ENCODE peak calls at places on chromosomes 3 and 15, in four cellular contexts. H is testis, V is aorta, K is stomach. L is an unnamed sample. For H3K4me1 and H3K9me3, the result is how much of the 10 kb centered on the place peaks cover.

GRCh38 chr15:58203537-58203936 is 65.4 kb downstream of the AQP9 start:
- DNase-seq in H (no peak), V (no peak), K (no peak), L (no peak)

GRCh38 chr3:151086484-151087456 is 1.3 kb downstream of the MED12L start:
- DNase-seq in H (peak), V (peak), K (peak), L (peak)

GRCh38 chr3:52128118-52128683 is 26.0 kb downstream of the POC1A start:
- DNase-seq in H (no peak), V (no peak), K (peak), L (no peak)

GRCh38 chr3:120163816-120164215 is 69.6 kb upstream of the GSK3B start:
- DNase-seq in H (no peak), V (no peak), K (no peak), L (no peak)

GRCh38 chr3:140292684-140293083 is 357.7 kb downstream of the CLSTN2 start:
- DNase-seq in H (peak), V (no peak), K (no peak), L (no peak)

GRCh38 chr3:95939235-95939824 is 875.1 kb upstream of the EPHA6 start:
- DNase-seq in H (no peak), V (no peak), K (no peak), L (no peak)

GRCh38 chr15:80549191-80549590 is 145.0 kb downstream of the ARNT2 start:
- DNase-seq in H (no peak), V (no peak), K (no peak), L (no peak)

GRCh38 chr3:4703054-4703480 is 209.9 kb downstream of the ITPR1 start:
- DNase-seq in H (no peak), V (no peak), K (no peak), L (no peak)

GRCh38 chr3:177770821-177771220 is 573.5 kb upstream of the TBL1XR1 start:
- DNase-seq in H (no peak), V (no peak), K (no peak), L (no peak)

GRCh38 chr3:68088216-68088615 is 433.8 kb upstream of the SUCLG2 start:
- DNase-seq in H (no peak), V (no peak), K (no peak), L (no peak)

GRCh38 chr3:9781551-9781950 is 10.7 kb downstream of the TADA3 start:
- DNase-seq in H (no peak), V (no peak), K (no peak), L (no peak)

GRCh38 chr15:89041507-89041906 is 46.7 kb upstream of the ABHD2 start:
- DNase-seq in H (no peak), V (no peak), K (no peak), L (peak)

GRCh38 chr15:78767331-78767951 is 43.8 kb downstream of the ADAMTS7 start:
- DNase-seq in H (no peak), V (peak), K (no peak), L (peak)

GRCh38 chr3:130709671-130710070 is 37.0 kb downstream of the PIK3R4 start:
- DNase-seq in H (no peak), V (no peak), K (no peak), L (no peak)

GRCh38 chr3:143122089-143122430 is 2.5 kb downstream of the CHST2 start:
- DNase-seq in H (no peak), V (no peak), K (no peak), L (no peak)

GRCh38 chr3:39378092-39378491 is 5.1 kb upstream of the SLC25A38 start:
- DNase-seq in H (peak), V (no peak), K (peak), L (no peak)

GRCh38 chr3:158313344-158313927 is 203.5 kb downstream of the RSRC1 start:
- DNase-seq in H (no peak), V (no peak), K (no peak), L (no peak)

GRCh38 chr3:53941945-53942344 is 50.3 kb upstream of the SELENOK start:
- DNase-seq in H (peak), V (no peak), K (no peak), L (no peak)

GRCh38 chr15:25481208-25481862 is 42.5 kb upstream of the UBE3A start:
- DNase-seq in H (no peak), V (peak), K (no peak), L (no peak)

GRCh38 chr15:52615302-52615701 is 46.5 kb upstream of the ARPP19 start:
- DNase-seq in H (no peak), V (no peak), K (no peak), L (no peak)

GRCh38 chr3:134666885-134667284 is 16.1 kb upstream of the KY start:
- DNase-seq in H (no peak), V (no peak), K (no peak), L (no peak)

GRCh38 chr3:145417678-145418077 is 743.3 kb downstream of the PLOD2 start:
- DNase-seq in H (no peak), V (no peak), K (no peak), L (no peak)

GRCh38 chr3:127749787-127750225 is 72.5 kb downstream of the MGLL start:
- DNase-seq in H (no peak), V (no peak), K (no peak), L (no peak)

GRCh38 chr15:56653787-56654186 is 79.5 kb downstream of the ZNF280D start:
- DNase-seq in H (peak), V (no peak), K (no peak), L (no peak)

GRCh38 chr15:55742927-55743614 is at the start of gene PRTG:
- DNase-seq in H (peak), V (peak), K (peak), L (peak)

GRCh38 chr3:154151969-154152368 is 30.8 kb downstream of the ARHGEF26 start:
- DNase-seq in H (no peak), V (no peak), K (no peak), L (no peak)

DNA sequence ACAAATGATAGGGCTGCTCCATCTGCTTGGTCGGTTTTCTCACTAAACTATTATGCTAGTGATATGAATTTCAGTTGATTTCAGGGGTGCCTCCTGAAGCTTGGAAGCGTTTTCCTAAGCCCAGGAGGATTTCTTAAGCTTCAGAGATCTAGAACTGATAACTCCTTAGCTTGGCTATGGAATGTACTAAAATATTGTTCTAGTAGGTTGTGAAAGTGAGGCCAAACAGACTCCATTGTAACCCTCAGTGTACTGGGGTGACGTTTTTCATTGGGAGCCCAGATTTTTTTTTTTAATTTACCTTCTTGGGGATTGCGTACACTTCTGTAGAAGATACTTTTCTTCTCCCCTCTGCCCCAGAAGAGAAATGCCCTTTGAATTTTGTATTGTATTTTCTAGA is 17.0 kb upstream of the ST3GAL6 start:
- DNase-seq in H (no peak), V (no peak), K (no peak), L (no peak)
- H3K4me1 ChIP-seq in H (under half), V (under half), K (half or more), L (under half)

GRCh38 chr15:45242289-45242688 is 9.7 kb upstream of the SLC28A2 start:
- DNase-seq in H (no peak), V (no peak), K (no peak), L (no peak)
- H3K9me3 ChIP-seq in H (under half), V (under half), K (under half), L (under half)

DNA sequence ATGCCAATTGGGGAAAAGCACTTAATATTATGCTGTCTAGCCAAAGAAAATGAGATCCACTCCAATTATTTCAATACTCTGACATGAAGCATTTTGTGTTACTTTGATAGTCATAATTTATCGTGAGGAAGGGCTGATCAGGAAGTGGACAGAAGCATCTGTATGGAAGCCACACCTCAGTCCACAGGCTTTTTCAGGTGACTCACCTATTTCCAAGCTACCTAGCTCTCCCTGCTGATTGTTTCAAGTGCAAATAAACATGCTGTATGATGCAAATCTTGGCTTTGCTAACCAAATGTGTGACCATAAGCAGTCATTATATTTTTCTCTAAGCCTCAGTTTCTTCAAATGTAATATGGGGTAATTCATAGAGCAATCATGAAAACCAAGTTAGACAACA is 30.8 kb upstream of the CPB1 start:
- DNase-seq in H (no peak), V (no peak), K (no peak), L (no peak)
- H3K4me1 ChIP-seq in H (under half), V (under half), K (under half), L (under half)

DNA sequence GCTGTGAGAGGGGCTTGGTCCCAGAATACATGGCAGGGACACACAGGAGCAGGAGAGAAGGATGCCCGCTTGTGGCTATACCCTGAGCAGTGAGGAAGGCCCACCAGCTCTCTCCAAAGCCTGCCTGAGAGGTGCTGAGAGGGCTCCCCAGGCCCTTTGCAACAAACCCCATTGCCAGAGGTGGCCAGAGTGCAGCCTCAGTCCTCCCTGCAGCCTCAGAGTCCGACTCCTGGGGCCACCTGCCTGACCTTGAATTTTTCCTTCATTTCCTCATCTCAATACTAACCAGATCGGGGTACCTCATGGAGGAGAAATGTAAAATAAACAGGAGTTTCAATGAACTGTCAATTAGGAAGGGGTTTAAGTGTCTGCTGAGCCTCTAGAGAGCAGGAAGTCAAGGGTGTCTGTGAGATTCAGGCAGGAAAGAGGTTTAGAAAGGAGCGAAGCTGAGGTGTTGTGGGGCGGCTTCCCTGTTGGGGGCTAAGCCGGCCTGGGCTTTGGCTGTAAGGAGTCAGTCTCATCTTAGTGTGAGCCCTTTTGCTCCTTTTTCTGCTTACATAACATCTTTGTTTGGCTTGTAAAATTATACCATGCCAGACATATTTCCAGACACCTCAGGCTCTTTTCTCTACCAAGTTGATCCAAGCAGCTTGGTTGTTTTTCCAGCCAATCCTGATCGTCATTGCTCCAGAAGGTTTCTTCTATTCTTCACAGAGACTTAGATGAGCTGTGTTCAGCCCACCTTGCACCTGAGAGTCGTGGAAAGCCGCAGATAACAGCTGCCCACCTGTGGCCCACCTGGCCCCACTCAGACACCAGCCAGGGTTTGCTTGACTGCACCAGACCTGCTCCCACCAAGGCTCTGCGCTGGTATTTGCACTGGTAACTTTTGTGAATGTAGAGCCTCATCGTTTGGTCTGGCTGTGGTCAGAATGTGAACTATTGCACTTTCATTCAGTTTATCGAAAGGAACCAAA is 36.7 kb downstream of the CMTM7 start:
- DNase-seq in H (no peak), V (no peak), K (no peak), L (no peak)
- H3K9me3 ChIP-seq in H (under half), V (under half), K (under half), L (under half)

DNA sequence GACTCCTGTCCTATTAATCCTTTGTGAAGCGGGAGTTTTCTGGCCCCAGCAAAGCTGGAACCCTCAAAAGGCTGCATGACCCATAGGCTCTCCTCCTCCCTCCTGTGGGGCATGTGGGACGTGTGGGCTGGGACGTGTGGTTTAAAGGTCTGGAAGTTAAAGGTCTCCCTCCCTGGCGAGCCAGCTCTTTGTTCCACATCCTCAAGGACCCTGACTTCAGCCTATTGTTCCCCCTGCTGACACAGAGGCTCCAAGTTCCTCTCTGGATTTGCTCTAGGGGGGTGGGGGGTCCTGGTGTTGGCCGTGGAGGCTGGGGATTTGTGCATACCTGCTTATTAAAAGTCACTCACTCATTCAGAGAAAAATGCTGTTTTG is 44.2 kb downstream of the SMAD6 start:
- DNase-seq in H (no peak), V (peak), K (no peak), L (no peak)
- H3K4me1 ChIP-seq in H (under half), V (under half), K (half or more), L (half or more)

GRCh38 chr15:46178138-46178537 is 543.3 kb downstream of the SQOR start:
- DNase-seq in H (no peak), V (no peak), K (no peak), L (no peak)
- H3K9me3 ChIP-seq in H (under half), V (under half), K (under half), L (under half)

GRCh38 chr3:126465928-126466564 is 9.6 kb downstream of the ZXDC start:
- DNase-seq in H (no peak), V (peak), K (no peak), L (peak)

GRCh38 chr3:126464494-126464893 is 11.2 kb downstream of the ZXDC start:
- DNase-seq in H (no peak), V (no peak), K (no peak), L (no peak)

GRCh38 chr3:126463521-126463920 is 12.2 kb downstream of the ZXDC start:
- DNase-seq in H (no peak), V (no peak), K (no peak), L (no peak)

GRCh38 chr3:126464093-126464492 is 11.6 kb downstream of the ZXDC start:
- DNase-seq in H (no peak), V (no peak), K (no peak), L (no peak)

GRCh38 chr3:126464997-126465396 is 10.7 kb downstream of the ZXDC start:
- DNase-seq in H (no peak), V (no peak), K (no peak), L (peak)
- H3K4me1 ChIP-seq in H (under half), V (under half), K (half or more), L (under half)

DNA sequence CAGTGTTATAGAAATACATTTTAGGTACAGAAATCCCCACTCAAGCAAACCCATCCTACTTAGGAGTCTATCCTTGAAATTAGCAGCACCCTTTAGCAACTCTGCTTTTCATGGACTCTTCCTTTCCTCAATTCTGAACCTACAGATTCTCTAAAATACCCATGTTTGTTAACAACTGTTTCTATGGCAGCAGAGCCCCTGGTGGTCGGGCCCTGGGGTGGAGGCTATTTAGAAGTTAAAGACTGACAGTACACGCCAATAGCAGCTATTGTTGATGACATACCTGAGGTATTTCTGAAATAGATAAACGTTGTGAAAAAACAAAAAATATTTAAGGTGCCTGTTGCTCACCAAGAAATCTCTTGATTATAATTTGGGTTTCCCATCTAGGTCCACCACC is 23.4 kb upstream of the NRG4 start:
- DNase-seq in H (no peak), V (no peak), K (no peak), L (no peak)
- H3K9me3 ChIP-seq in H (under half), V (under half), K (under half), L (under half)

GRCh38 chr3:100399341-100400071 is 1.4 kb downstream of the TOMM70 start:
- DNase-seq in H (no peak), V (peak), K (no peak), L (no peak)

GRCh38 chr3:100400424-100400781 is 486 bp downstream of the TOMM70 start:
- DNase-seq in H (no peak), V (peak), K (no peak), L (no peak)

GRCh38 chr3:100402150-100402706 is 889 bp downstream of the LNP1 start:
- DNase-seq in H (no peak), V (no peak), K (no peak), L (no peak)

GRCh38 chr3:100401674-100402036 is 316 bp downstream of the LNP1 start:
- DNase-seq in H (peak), V (peak), K (no peak), L (peak)

GRCh38 chr3:100400782-100401673 is at the start of the genes LNP1 and TOMM70:
- DNase-seq in H (peak), V (peak), K (peak), L (peak)
- H3K4me1 ChIP-seq in H (under half), V (under half), K (half or more), L (under half)